ENCODE peak calls at places on chromosome 15, in five cellular contexts. M is OCI-LY7; Q is PC-3; Y is naive thymus-derived CD4-positive, alpha-beta T cell; O is kidney. A is an unnamed sample.

GRCh38 chr15:99174567-99174966 is 69.7 kb downstream of the SYNM start:
- DNase-seq in M (no peak), Q (no peak), Y (no peak), O (no peak), A (no peak)

GRCh38 chr15:70291295-70291694 is 193.6 kb upstream of the TLE3 start:
- DNase-seq in M (no peak), Q (no peak), Y (no peak), O (no peak), A (no peak)

GRCh38 chr15:58066042-58066867 is 744 bp upstream of the ALDH1A2 start:
- DNase-seq in M (peak; percentile 9), Q (peak; percentile 60), Y (peak; percentile 23), O (peak; percentile 91), A (peak; percentile 59)

GRCh38 chr15:29364429-29365078 is 94.9 kb upstream of the NSMCE3 start:
- DNase-seq in M (no peak), Q (peak; percentile 56), Y (no peak), O (no peak), A (no peak)

GRCh38 chr15:76330281-76330680 is 6.3 kb upstream of the ISL2 start:
- DNase-seq in M (no peak), Q (peak; percentile 79), Y (no peak), O (no peak), A (peak; percentile 67)

GRCh38 chr15:71596672-71597071 is 213.7 kb upstream of the NR2E3 start:
- DNase-seq in M (no peak), Q (no peak), Y (no peak), O (no peak), A (peak; percentile 14)

GRCh38 chr15:34783471-34783870 is 11.9 kb downstream of the ACTC1 start:
- DNase-seq in M (no peak), Q (no peak), Y (no peak), O (no peak), A (no peak)

GRCh38 chr15:42087460-42087859 is 6.9 kb downstream of the PLA2G4D start:
- DNase-seq in M (no peak), Q (no peak), Y (no peak), O (no peak), A (no peak)

GRCh38 chr15:72197460-72198409 is at the start of gene GRAMD2A:
- DNase-seq in M (no peak), Q (no peak), Y (no peak), O (peak; percentile 84), A (no peak)

GRCh38 chr15:47184003-47184404 is 533.3 kb upstream of the SEMA6D start:
- DNase-seq in M (no peak), Q (no peak), Y (no peak), O (peak; percentile 81), A (peak; percentile 25)

GRCh38 chr15:66900586-66901310 is 164.7 kb upstream of the SMAD3 start:
- DNase-seq in M (no peak), Q (no peak), Y (no peak), O (no peak), A (no peak)

GRCh38 chr15:69225355-69226027 is 65.1 kb downstream of the GLCE start:
- DNase-seq in M (peak; percentile 9), Q (peak; percentile 52), Y (no peak), O (no peak), A (no peak)

GRCh38 chr15:51093865-51094605 is 671 bp downstream of the TNFAIP8L3 start:
- DNase-seq in M (no peak), Q (no peak), Y (no peak), O (peak; percentile 79), A (peak; percentile 27)

GRCh38 chr15:26806574-26806973 is 33.7 kb upstream of the GABRB3 start:
- DNase-seq in M (no peak), Q (no peak), Y (no peak), O (no peak), A (no peak)

GRCh38 chr15:25805006-25805405 is 58.1 kb downstream of the ATP10A start:
- DNase-seq in M (no peak), Q (peak; percentile 29), Y (no peak), O (peak; percentile 21), A (no peak)

GRCh38 chr15:70650567-70650966 is 112.8 kb downstream of the UACA start:
- DNase-seq in M (no peak), Q (no peak), Y (no peak), O (no peak), A (no peak)

GRCh38 chr15:89332446-89332845 is 2.2 kb downstream of the POLG start:
- DNase-seq in M (peak; percentile 48), Q (peak; percentile 14), Y (no peak), O (no peak), A (no peak)

GRCh38 chr15:61857169-61857829 is 202.9 kb downstream of the VPS13C start:
- DNase-seq in M (peak; percentile 29), Q (no peak), Y (no peak), O (no peak), A (no peak)

GRCh38 chr15:94231728-94232086 is 346 bp downstream of the MCTP2 start:
- DNase-seq in M (peak; percentile 48), Q (peak; percentile 22), Y (no peak), O (no peak), A (peak; percentile 55)

GRCh38 chr15:80328496-80328895 is 75.7 kb upstream of the ARNT2 start:
- DNase-seq in M (no peak), Q (no peak), Y (no peak), O (no peak), A (no peak)

GRCh38 chr15:100918690-100919480 is at the start of gene LRRK1:
- DNase-seq in M (peak; percentile 70), Q (peak; percentile 58), Y (peak; percentile 14), O (no peak), A (peak; percentile 52)

DNA sequence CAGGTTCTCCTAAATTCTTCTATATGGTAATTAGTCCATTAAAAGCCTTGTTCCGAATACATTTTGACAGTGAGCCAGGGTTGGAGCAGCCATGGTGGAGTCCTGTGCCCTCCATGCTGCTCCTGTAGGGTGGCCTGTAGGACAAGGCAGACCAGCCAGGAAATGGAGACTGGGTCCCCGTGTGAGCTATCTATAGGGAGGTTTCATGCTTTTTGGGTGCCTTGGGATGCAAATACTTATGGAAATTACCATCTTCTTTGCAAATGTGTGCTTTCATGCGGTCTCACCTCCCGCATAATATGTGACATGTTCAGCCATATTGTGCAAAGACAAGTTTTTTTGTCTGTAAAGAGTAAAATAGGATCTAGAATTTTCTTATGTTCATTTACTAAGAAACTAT is 58.0 kb upstream of the FURIN start:
- DNase-seq in M (no peak), Q (no peak), Y (no peak), O (no peak), A (no peak)
- H3K4me1 ChIP-seq in M (peaks cover 4% of the 10 kb centered on the region), Q (no peaks in the 10 kb centered on the region), Y (peaks cover under 1% of the 10 kb centered on the region), O (no peaks in the 10 kb centered on the region), A (no peaks in the 10 kb centered on the region)

DNA sequence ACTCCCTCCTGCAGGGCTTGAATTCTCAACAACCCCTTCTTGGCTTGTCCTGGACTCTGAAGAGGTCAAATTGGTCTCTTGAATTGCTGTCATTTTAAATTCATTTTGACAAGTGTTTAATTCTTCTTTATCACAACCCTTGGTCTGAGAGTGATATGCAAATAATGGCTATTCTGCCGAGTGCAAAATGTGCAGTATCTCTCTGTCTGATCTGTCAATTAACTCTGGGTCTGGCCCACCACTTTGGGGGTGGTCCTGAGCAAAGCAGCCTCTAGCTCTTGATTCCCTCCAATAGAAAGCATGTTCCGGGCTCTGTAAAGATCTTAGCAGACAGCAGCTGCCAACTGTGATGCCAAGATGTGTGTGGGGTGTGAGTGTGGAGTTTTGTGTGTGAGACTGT is 2.2 kb upstream of the IGDCC3 start:
- DNase-seq in M (no peak), Q (no peak), Y (no peak), O (no peak), A (no peak)
- H3K4me1 ChIP-seq in M (peaks cover 3% of the 10 kb centered on the region), Q (peaks cover under 1% of the 10 kb centered on the region), Y (no peaks in the 10 kb centered on the region), O (peaks cover 12% of the 10 kb centered on the region), A (peaks cover 19% of the 10 kb centered on the region)

DNA sequence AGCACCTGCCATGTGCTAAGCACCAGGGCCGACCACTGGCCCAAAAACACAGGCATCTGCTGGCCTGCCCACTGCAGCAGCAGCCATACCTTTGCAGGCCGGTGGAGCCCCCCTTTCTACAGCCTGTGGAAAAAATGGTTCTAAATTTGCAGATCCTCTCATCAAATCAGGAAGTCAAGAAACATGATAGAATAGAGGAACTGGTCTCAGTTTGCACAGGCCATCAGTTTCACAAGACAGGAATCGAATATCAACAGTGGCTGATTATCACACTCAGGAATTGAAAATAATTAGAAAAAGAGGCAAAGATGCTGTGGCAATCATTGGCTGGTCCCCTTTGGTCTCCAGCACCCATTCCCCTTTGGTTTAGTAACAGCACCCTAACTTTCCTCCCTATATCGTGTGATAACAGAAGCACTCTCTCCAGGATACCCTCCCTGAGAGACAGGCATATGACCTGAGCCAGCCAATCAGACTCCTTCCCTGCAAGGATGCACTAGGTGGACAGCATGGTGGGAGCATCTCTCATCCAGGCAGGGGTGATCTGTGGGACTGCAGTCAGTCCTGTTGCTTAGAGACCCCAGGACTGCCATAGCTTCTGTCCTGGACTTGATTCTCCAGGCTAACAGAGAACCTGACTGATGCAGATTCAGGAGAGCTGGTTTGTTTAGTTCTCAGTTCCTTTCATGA is 3.5 kb upstream of the PAK6 start:
- DNase-seq in M (peak; percentile 14), Q (no peak), Y (no peak), O (no peak), A (no peak)
- H3K4me1 ChIP-seq in M (peaks cover 25% of the 10 kb centered on the region), Q (peaks cover 20% of the 10 kb centered on the region), Y (no peaks in the 10 kb centered on the region), O (peaks cover 6% of the 10 kb centered on the region), A (peaks cover 12% of the 10 kb centered on the region)

DNA sequence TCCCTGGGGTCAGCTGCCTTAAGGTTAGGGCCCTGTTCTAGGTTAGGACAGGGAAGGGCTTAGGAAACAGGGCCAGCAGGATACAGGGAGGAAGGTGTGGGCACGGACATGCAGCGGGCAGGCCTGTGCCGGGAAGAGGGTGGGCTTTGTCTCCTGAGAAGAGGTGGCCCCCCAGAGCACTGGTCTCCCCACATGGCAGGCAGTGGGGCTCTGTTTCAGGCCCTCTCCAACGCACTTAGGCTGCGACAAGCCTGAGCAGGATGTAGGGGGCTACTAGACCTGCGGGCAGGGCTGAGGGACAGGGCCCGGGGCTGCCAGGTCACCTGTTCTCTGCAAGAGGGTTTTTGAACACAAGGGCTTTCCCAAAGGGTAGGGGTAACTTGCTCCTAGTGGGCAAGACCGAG is 33.5 kb downstream of the KLF13 start:
- DNase-seq in M (no peak), Q (no peak), Y (no peak), O (no peak), A (no peak)
- H3K4me1 ChIP-seq in M (peaks cover 98% of the 10 kb centered on the region), Q (no peaks in the 10 kb centered on the region), Y (peaks cover 98% of the 10 kb centered on the region), O (peaks cover 70% of the 10 kb centered on the region), A (peaks cover 100% of the 10 kb centered on the region)

GRCh38 chr15:74399100-74399499 is 31.7 kb upstream of the CYP11A1 start:
- DNase-seq in M (no peak), Q (no peak), Y (no peak), O (no peak), A (no peak)
- H3K4me1 ChIP-seq in M (peaks cover 80% of the 10 kb centered on the region), Q (peaks cover 70% of the 10 kb centered on the region), Y (peaks cover 62% of the 10 kb centered on the region), O (peaks cover 2% of the 10 kb centered on the region), A (no peaks in the 10 kb centered on the region)

GRCh38 chr15:64095795-64096485 is at the start of gene SNX1:
- DNase-seq in M (peak; percentile 96), Q (peak; percentile 89), Y (peak; percentile 94), O (peak; percentile 98), A (peak; percentile 97)

GRCh38 chr15:64093627-64094417 is at the start of gene CIAO2A:
- DNase-seq in M (peak; percentile 98), Q (peak; percentile 97), Y (peak; percentile 90), O (peak; percentile 97), A (peak; percentile 96)

GRCh38 chr15:64092864-64093626 is 593 bp downstream of the CIAO2A start:
- DNase-seq in M (peak; percentile 79), Q (peak; percentile 12), Y (peak; percentile 27), O (no peak), A (peak; percentile 77)

GRCh38 chr15:64096486-64097431 is 977 bp downstream of the SNX1 start:
- DNase-seq in M (peak; percentile 47), Q (peak; percentile 36), Y (peak; percentile 9), O (no peak), A (no peak)

GRCh38 chr15:64095431-64095794 is 369 bp upstream of the SNX1 start:
- DNase-seq in M (no peak), Q (no peak), Y (no peak), O (no peak), A (no peak)
- H3K4me1 ChIP-seq in M (peaks cover 52% of the 10 kb centered on the region), Q (peaks cover 28% of the 10 kb centered on the region), Y (peaks cover 41% of the 10 kb centered on the region), O (peaks cover 18% of the 10 kb centered on the region), A (peaks cover 76% of the 10 kb centered on the region)